ENCODE peak calls at places on chromosome 18, in seven cellular contexts. H is IMR-90, J is neuronal stem cell, M is H9, D is mesendoderm, V is trophoblast cell, P is H1. O is an unnamed sample.

GRCh38 chr18:53843113-53843512 is 381.4 kb downstream of the MBD2 start:
- DNase-seq in V (no peak), D (no peak), H (no peak), P (no peak), M (no peak), J (no peak), O (no peak)

GRCh38 chr18:31438402-31438801 is 9.1 kb upstream of the DSG3 start:
- DNase-seq in V (no peak), M (no peak), D (no peak), P (no peak), H (no peak), J (no peak), O (no peak)

GRCh38 chr18:23716966-23717365 is 27.7 kb downstream of the LAMA3 start:
- DNase-seq in D (no peak), V (no peak), P (no peak), J (no peak), H (no peak), M (no peak), O (peak; percentile 28)

GRCh38 chr18:44602845-44603244 is 77.8 kb upstream of the SETBP1 start:
- DNase-seq in H (no peak), V (peak; percentile 97), J (no peak), P (no peak), M (no peak), D (no peak), O (peak; percentile 64)

GRCh38 chr18:6257950-6258349 is 156.8 kb downstream of the L3MBTL4 start:
- DNase-seq in D (peak; percentile 53), H (no peak), J (no peak), P (no peak), M (peak; percentile 53), V (no peak), O (no peak)

GRCh38 chr18:35376393-35376741 is 770 bp downstream of the ZNF396 start:
- DNase-seq in P (no peak), J (no peak), M (peak; percentile 61), D (peak; percentile 49), V (no peak), H (no peak), O (peak; percentile 22)

GRCh38 chr18:73296686-73297085 is 428.9 kb upstream of the NETO1 start:
- DNase-seq in P (no peak), D (no peak), H (no peak), V (no peak), M (no peak), J (no peak), O (no peak)

GRCh38 chr18:61471832-61472406 is 138.7 kb downstream of the CDH20 start:
- DNase-seq in J (peak; percentile 30), D (peak; percentile 27), M (no peak), P (no peak), H (no peak), V (no peak), O (no peak)

GRCh38 chr18:36724591-36725001 is 104.2 kb downstream of the TPGS2 start:
- DNase-seq in J (no peak), M (no peak), V (no peak), H (peak; percentile 34), P (no peak), D (no peak), O (no peak)

GRCh38 chr18:56902653-56903052 is 244.2 kb upstream of the BOD1L2 start:
- DNase-seq in D (no peak), M (no peak), P (no peak), V (no peak), J (no peak), H (no peak), O (no peak)

GRCh38 chr18:44687421-44687820 is 6.7 kb downstream of the SETBP1 start:
- DNase-seq in V (no peak), M (no peak), D (no peak), H (no peak), J (no peak), P (no peak), O (no peak)

GRCh38 chr18:48816554-48816953 is 134.2 kb downstream of the SMAD7 start:
- DNase-seq in D (no peak), J (no peak), M (no peak), H (no peak), V (no peak), P (no peak), O (no peak)

GRCh38 chr18:8260847-8261246 is 348.4 kb upstream of the RAB12 start:
- DNase-seq in M (no peak), D (no peak), P (no peak), V (no peak), J (no peak), H (no peak), O (no peak)

GRCh38 chr18:11366410-11366809 is 217.0 kb upstream of the PIEZO2 start:
- DNase-seq in H (peak; percentile 57), V (no peak), M (no peak), P (no peak), D (no peak), J (no peak), O (peak; percentile 86)

GRCh38 chr18:55868909-55869308 is 280.9 kb upstream of the TCF4 start:
- DNase-seq in P (no peak), V (peak; percentile 51), M (no peak), H (peak; percentile 76), D (no peak), J (no peak), O (peak; percentile 31)

GRCh38 chr18:33673689-33674088 is 95.7 kb downstream of the ASXL3 start:
- DNase-seq in J (no peak), D (peak; percentile 49), H (no peak), P (no peak), V (no peak), M (no peak), O (no peak)
- H3K23ac ChIP-seq in J (no peak overlapping the region), D (no peak overlapping the region), H (no peak overlapping the region), P (no peak overlapping the region), V (no peak overlapping the region), M (no peak overlapping the region), O (no peak overlapping the region)

GRCh38 chr18:64333584-64333983 is 184.7 kb upstream of the LINC00305 start:
- DNase-seq in V (no peak), H (no peak), M (no peak), P (no peak), D (no peak), J (no peak), O (no peak)

GRCh38 chr18:64331419-64331818 is 182.5 kb upstream of the LINC00305 start:
- DNase-seq in D (no peak), P (no peak), J (no peak), H (no peak), M (no peak), V (no peak), O (no peak)

GRCh38 chr18:64332851-64333250 is 184.0 kb upstream of the LINC00305 start:
- DNase-seq in V (no peak), H (no peak), D (no peak), J (no peak), P (no peak), M (no peak), O (no peak)

GRCh38 chr18:64330976-64331375 is 182.1 kb upstream of the LINC00305 start:
- DNase-seq in D (no peak), V (no peak), P (no peak), J (no peak), H (no peak), M (no peak), O (no peak)

GRCh38 chr18:64330161-64330560 is 181.3 kb upstream of the LINC00305 start:
- DNase-seq in V (peak; percentile 7), J (no peak), P (no peak), D (peak; percentile 65), M (peak; percentile 49), H (no peak), O (peak; percentile 0)
- H3K23ac ChIP-seq in V (no peak overlapping the region), J (no peak overlapping the region), P (no peak overlapping the region), D (no peak overlapping the region), M (no peak overlapping the region), H (no peak overlapping the region), O (no peak overlapping the region)

DNA sequence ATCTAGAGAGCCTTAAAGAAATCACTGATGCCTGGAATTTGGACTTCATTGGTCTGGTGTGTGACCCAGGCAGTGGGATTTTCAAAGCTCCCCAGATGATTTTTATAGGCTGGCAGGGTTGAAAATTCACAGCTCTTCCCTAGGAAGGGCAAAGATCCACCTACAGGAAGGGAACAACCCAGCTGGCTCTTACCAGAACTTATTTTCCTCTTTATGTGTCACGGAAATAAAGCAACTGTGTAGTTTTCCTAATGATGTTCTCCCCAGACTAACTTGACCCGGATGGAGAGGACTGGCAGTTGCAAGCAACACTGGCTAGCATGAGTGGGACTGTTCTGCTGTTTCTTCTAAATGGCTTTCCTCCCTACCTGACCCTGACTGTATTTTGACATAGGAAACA is 235.6 kb downstream of the ALPK2 start:
- DNase-seq in M (peak; percentile 2), P (no peak), V (no peak), H (no peak), D (no peak), J (no peak), O (no peak)
- H3K23ac ChIP-seq in M (no peak overlapping the region), P (no peak overlapping the region), V (no peak overlapping the region), H (no peak overlapping the region), D (no peak overlapping the region), J (no peak overlapping the region), O (no peak overlapping the region)

DNA sequence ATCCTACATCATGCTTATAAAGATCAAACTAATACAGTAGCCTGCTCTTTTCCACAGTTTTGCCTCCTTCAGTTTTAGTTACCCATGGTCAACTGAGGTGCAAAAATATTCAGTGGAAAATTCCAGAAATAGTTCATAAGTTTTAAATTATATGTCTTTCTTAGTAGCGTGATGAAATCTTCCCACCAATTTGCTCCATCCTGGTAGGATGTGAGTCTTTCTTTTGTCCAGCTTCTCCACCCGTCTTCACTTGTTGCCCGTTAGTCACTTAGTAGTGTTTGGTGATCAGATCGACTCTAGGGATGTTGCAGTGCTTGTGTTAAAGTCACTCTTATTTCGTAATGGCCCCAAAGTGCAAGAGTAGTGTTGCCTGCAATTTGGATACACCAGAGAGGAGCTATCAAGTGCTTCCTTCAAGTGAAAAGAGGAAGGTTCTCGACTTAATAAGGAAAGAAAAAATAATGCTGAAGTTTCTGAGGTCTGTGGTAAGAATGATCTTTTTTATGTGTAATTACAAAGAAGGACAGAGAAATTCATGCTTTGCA is 57.0 kb downstream of the CEP192 start:
- DNase-seq in M (no peak), D (no peak), H (no peak), P (no peak), J (no peak), V (no peak), O (no peak)
- H3K23ac ChIP-seq in M (no peak overlapping the region), D (no peak overlapping the region), H (no peak overlapping the region), P (no peak overlapping the region), J (no peak overlapping the region), V (no peak overlapping the region), O (no peak overlapping the region)